ENCODE peak calls at places on chromosome 10, in ten cellular contexts. L is prostate gland, G is SK-N-SH, A is transverse colon, Z is esophagus muscularis mucosa, B is spleen, D is upper lobe of left lung, S is GM23338, M is K562, W is suprapubic skin. K is an unnamed sample.

GRCh38 chr10:15871823-15872222 is 11.5 kb upstream of the MINDY3 start:
- DNase-seq in L (no peak), G (no peak), A (no peak), Z (no peak), B (no peak), D (no peak), S (no peak), M (no peak), W (no peak), K (no peak)

GRCh38 chr10:5547934-5548660 is 23.3 kb downstream of the CALML3 start:
- DNase-seq in L (peak), G (no peak), A (peak), Z (no peak), B (peak), D (no peak), S (no peak), M (no peak), W (peak), K (no peak)

GRCh38 chr10:112375721-112376577 is 2.0 kb downstream of the ACSL5 start:
- DNase-seq in L (peak), G (no peak), A (peak), Z (no peak), B (peak), D (peak), S (no peak), M (no peak), W (no peak), K (no peak)

GRCh38 chr10:73591935-73592699 is 975 bp upstream of the USP54 start:
- DNase-seq in L (peak), G (peak), A (peak), Z (no peak), B (no peak), D (no peak), S (peak), M (peak), W (no peak), K (peak)

GRCh38 chr10:44697096-44697495 is 214.0 kb upstream of the TMEM72 start:
- DNase-seq in L (no peak), G (no peak), A (no peak), Z (no peak), B (no peak), D (no peak), S (no peak), M (no peak), W (no peak), K (no peak)

GRCh38 chr10:12934777-12935176 is 66.7 kb downstream of the CCDC3 start:
- DNase-seq in L (no peak), G (no peak), A (no peak), Z (no peak), B (no peak), D (no peak), S (no peak), M (no peak), W (no peak), K (no peak)

GRCh38 chr10:115163129-115163528 is 70.0 kb downstream of the ATRNL1 start:
- DNase-seq in L (no peak), G (no peak), A (no peak), Z (no peak), B (no peak), D (no peak), S (no peak), M (no peak), W (no peak), K (no peak)

GRCh38 chr10:129717816-129718547 is 246.1 kb downstream of the EBF3 start:
- DNase-seq in L (no peak), G (no peak), A (no peak), Z (no peak), B (peak), D (no peak), S (no peak), M (no peak), W (no peak), K (no peak)

GRCh38 chr10:24552346-24553016 is 171.2 kb downstream of the ARHGAP21 start:
- DNase-seq in L (peak), G (peak), A (peak), Z (peak), B (no peak), D (peak), S (peak), M (peak), W (no peak), K (no peak)
- TF ChIP-seq CTCF in L (peak), G (peak), A (peak), Z (peak), B (no peak), D (peak), S (peak), M (peak), W (peak), K (peak)

GRCh38 chr10:69734797-69735468 is 66.8 kb upstream of the COL13A1 start:
- DNase-seq in L (no peak), G (no peak), A (no peak), Z (no peak), B (no peak), D (no peak), S (no peak), M (peak), W (no peak), K (no peak)
- TF ChIP-seq POLR2AphosphoS5 in L (no peak), G (no peak), A (no peak), Z (no peak), B (no peak), D (no peak), S (no peak), M (no peak), W (no peak), K (no peak)

GRCh38 chr10:11113156-11113555 is 95.5 kb downstream of the CELF2 start:
- DNase-seq in L (no peak), G (no peak), A (no peak), Z (no peak), B (no peak), D (no peak), S (no peak), M (no peak), W (no peak), K (no peak)
- TF ChIP-seq CTCF in L (peak), G (no peak), A (peak), Z (peak), B (peak), D (no peak), S (peak), M (peak), W (no peak), K (peak)

GRCh38 chr10:123743441-123744225 is 77.5 kb downstream of the GPR26 start:
- DNase-seq in L (no peak), G (peak), A (no peak), Z (no peak), B (no peak), D (no peak), S (no peak), M (no peak), W (peak), K (no peak)
- TF ChIP-seq POLR2AphosphoS5 in L (no peak), G (no peak), A (no peak), Z (no peak), B (no peak), D (no peak), S (no peak), M (no peak), W (no peak), K (no peak)

GRCh38 chr10:71033396-71033980 is 145.1 kb upstream of the PCBD1 start:
- DNase-seq in L (no peak), G (no peak), A (no peak), Z (no peak), B (peak), D (no peak), S (peak), M (no peak), W (no peak), K (no peak)
- TF ChIP-seq CTCF in L (no peak), G (peak), A (no peak), Z (no peak), B (no peak), D (no peak), S (peak), M (peak), W (no peak), K (no peak)